ENCODE peak calls at places on chromosomes 11 and 22, in six cellular contexts. One of them, this sample, is unnamed.

GRCh38 chr11:93350835-93351234 is 20.3 kb downstream of the DEUP1 start:
- DNase-seq in GM12891: no peak
- DNase-seq in HepG2: no peak
- DNase-seq in GM12878: no peak
- DNase-seq in H1: no peak
- DNase-seq in K562: no peak
- DNase-seq in this sample: no peak

GRCh38 chr22:40324468-40325305 is 21.6 kb upstream of the ADSL start:
- DNase-seq in GM12891: no peak
- DNase-seq in HepG2: no peak
- DNase-seq in GM12878: no peak
- DNase-seq in H1: no peak
- DNase-seq in K562: no peak
- DNase-seq in this sample: no peak

GRCh38 chr22:38417252-38418060 is 37.5 kb downstream of the KCNJ4 start:
- DNase-seq in GM12891: no peak
- DNase-seq in HepG2: no peak
- DNase-seq in GM12878: no peak
- DNase-seq in H1: no peak
- DNase-seq in K562: no peak
- DNase-seq in this sample: no peak

GRCh38 chr22:36052505-36052941 is 23.9 kb upstream of the RBFOX2 start:
- DNase-seq in GM12891: no peak
- DNase-seq in HepG2: no peak
- DNase-seq in GM12878: no peak
- DNase-seq in H1: no peak
- DNase-seq in K562: peak; percentile 60
- DNase-seq in this sample: no peak

GRCh38 chr11:24808173-24808572 is 311.3 kb downstream of the LUZP2 start:
- DNase-seq in GM12891: no peak
- DNase-seq in HepG2: no peak
- DNase-seq in GM12878: no peak
- DNase-seq in H1: no peak
- DNase-seq in K562: no peak
- DNase-seq in this sample: no peak

GRCh38 chr11:22558638-22559037 is 67.0 kb downstream of the FANCF start:
- DNase-seq in GM12891: no peak
- DNase-seq in HepG2: no peak
- DNase-seq in GM12878: no peak
- DNase-seq in H1: no peak
- DNase-seq in K562: no peak
- DNase-seq in this sample: no peak

GRCh38 chr22:40237788-40238424 is 60.2 kb downstream of the TNRC6B start:
- DNase-seq in GM12891: no peak
- DNase-seq in HepG2: no peak
- DNase-seq in GM12878: no peak
- DNase-seq in H1: no peak
- DNase-seq in K562: no peak
- DNase-seq in this sample: no peak

GRCh38 chr22:26547426-26547825 is 35.2 kb upstream of the TFIP11 start:
- DNase-seq in GM12891: no peak
- DNase-seq in HepG2: no peak
- DNase-seq in GM12878: no peak
- DNase-seq in H1: no peak
- DNase-seq in K562: no peak
- DNase-seq in this sample: no peak

DNA sequence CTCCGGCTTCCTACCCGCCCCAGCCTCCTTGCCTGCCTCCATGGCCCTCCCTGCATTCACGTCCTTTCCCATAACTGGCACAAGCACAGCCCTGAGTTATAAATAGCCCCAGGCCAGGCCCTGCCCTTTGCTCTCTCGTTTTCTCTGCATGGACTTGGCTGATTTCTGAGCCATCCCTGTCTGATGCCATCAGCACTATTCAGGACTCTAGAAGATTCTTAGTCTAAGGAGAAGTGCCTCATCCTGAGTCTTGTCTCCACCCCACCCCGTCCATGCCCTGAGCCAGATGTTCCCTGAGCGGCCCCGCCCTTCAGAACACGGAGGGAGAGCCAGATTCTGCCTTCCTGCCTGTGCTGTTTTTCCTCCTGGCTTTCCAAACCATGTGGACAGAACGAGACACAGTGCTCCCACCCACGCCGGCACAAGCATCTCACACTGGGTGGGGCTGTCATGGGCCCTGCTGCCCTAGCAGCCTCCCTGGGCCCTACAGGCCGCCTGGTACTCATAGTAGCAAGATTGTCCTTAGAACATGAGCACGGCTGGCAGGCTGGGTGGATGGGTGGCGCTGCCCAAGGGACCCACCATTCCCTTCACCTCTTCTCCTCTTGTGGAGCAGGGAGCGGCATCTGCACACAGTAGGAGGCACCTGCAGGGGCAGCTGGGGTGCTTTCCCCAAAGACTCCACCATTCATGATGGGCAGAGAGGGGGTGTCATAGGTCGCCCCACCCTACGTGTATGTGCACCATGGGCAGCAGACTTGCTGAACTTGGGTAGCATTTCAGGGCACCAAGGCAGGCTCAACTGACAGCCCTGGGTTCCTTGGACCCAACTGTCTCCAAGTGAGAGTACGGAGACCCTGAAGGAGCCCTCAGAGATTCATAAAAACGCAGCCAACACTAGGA is 76.9 kb downstream of the BCR start:
- DNase-seq in GM12891: no peak
- DNase-seq in HepG2: no peak
- DNase-seq in GM12878: no peak
- DNase-seq in H1: no peak
- DNase-seq in K562: peak; percentile 70
- DNase-seq in this sample: no peak
- TF ChIP-seq POLR2A in GM12891: no peak
- TF ChIP-seq POLR2A in HepG2: no peak
- TF ChIP-seq POLR2A in GM12878: no peak
- TF ChIP-seq POLR2A in H1: no peak
- TF ChIP-seq POLR2A in K562: no peak
- TF ChIP-seq POLR2A in this sample: no peak

GRCh38 chr11:9332655-9333054 is 18.3 kb upstream of the TMEM41B start:
- DNase-seq in GM12891: no peak
- DNase-seq in HepG2: no peak
- DNase-seq in GM12878: no peak
- DNase-seq in H1: no peak
- DNase-seq in K562: no peak
- DNase-seq in this sample: no peak

DNA sequence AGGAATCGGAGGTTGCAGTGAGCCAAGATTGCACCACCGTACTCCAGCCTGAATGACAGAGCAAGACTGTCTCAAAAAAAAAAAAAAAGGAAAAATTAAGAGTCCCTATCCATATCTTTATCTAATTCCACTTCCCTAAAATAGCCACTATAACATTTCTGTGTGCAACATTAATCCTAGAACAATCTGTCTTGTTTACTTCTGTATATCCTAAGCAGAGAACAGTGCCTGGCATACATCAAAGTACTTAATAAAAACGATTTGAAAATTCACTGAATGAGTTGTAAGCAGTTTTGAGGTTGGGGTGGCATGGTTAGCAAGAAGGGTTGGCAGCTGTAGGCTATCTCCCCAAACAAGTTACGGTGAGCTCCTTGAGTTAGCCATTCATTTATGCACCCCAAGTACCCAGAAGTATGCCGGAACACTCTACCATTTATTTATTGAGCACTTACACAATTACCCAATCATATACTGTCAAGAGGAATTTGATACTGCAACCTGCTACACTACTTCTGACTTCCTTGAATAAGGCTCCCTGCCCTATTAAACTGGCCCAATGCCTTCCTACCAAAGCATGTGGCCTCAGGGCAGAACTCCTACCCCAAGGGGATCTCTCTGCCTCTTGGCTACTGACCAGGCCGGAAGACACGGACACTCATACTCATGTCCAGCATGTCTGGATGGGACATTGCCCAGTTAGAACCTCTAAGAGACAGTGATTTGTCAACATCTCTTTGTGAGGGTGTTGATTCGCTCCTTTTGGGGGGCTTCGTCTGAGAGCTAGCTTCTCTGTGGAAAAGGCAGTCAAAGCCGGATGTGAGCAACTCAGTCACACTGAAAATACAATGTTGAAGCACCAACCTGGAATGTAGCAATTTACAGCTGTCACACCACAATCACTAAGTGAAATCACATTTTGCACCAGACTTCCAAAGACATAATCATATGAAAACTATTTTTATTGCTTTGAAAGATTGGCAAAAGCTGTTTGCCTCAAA is 16.3 kb upstream of the TMEM41B start:
- DNase-seq in GM12891: no peak
- DNase-seq in HepG2: no peak
- DNase-seq in GM12878: no peak
- DNase-seq in H1: no peak
- DNase-seq in K562: no peak
- DNase-seq in this sample: no peak
- TF ChIP-seq POLR2AphosphoS5 in GM12891: no peak
- TF ChIP-seq POLR2AphosphoS5 in HepG2: no peak
- TF ChIP-seq POLR2AphosphoS5 in GM12878: no peak
- TF ChIP-seq POLR2AphosphoS5 in H1: no peak
- TF ChIP-seq POLR2AphosphoS5 in K562: no peak
- TF ChIP-seq POLR2AphosphoS5 in this sample: no peak

GRCh38 chr22:41935015-41935908 is 8.7 kb upstream of the TNFRSF13C start:
- DNase-seq in GM12891: no peak
- DNase-seq in HepG2: no peak
- DNase-seq in GM12878: no peak
- DNase-seq in H1: no peak
- DNase-seq in K562: no peak
- DNase-seq in this sample: no peak

GRCh38 chr22:41931701-41932269 is 5.2 kb upstream of the TNFRSF13C start:
- DNase-seq in GM12891: no peak
- DNase-seq in HepG2: no peak
- DNase-seq in GM12878: peak; percentile 87
- DNase-seq in H1: no peak
- DNase-seq in K562: no peak
- DNase-seq in this sample: no peak

GRCh38 chr22:41934284-41935014 is 7.8 kb upstream of the TNFRSF13C start:
- DNase-seq in GM12891: no peak
- DNase-seq in HepG2: no peak
- DNase-seq in GM12878: no peak
- DNase-seq in H1: no peak
- DNase-seq in K562: no peak
- DNase-seq in this sample: no peak

GRCh38 chr22:41933411-41934177 is 7.0 kb upstream of the TNFRSF13C start:
- DNase-seq in GM12891: no peak
- DNase-seq in HepG2: no peak
- DNase-seq in GM12878: no peak
- DNase-seq in H1: no peak
- DNase-seq in K562: no peak
- DNase-seq in this sample: no peak

GRCh38 chr22:41932353-41932752 is 5.7 kb upstream of the TNFRSF13C start:
- DNase-seq in GM12891: no peak
- DNase-seq in HepG2: no peak
- DNase-seq in GM12878: no peak
- DNase-seq in H1: no peak
- DNase-seq in K562: no peak
- DNase-seq in this sample: no peak
- TF ChIP-seq TAF1 in GM12891: no peak
- TF ChIP-seq TAF1 in HepG2: no peak
- TF ChIP-seq TAF1 in GM12878: no peak
- TF ChIP-seq TAF1 in H1: no peak
- TF ChIP-seq TAF1 in K562: no peak
- TF ChIP-seq TAF1 in this sample: no peak

DNA sequence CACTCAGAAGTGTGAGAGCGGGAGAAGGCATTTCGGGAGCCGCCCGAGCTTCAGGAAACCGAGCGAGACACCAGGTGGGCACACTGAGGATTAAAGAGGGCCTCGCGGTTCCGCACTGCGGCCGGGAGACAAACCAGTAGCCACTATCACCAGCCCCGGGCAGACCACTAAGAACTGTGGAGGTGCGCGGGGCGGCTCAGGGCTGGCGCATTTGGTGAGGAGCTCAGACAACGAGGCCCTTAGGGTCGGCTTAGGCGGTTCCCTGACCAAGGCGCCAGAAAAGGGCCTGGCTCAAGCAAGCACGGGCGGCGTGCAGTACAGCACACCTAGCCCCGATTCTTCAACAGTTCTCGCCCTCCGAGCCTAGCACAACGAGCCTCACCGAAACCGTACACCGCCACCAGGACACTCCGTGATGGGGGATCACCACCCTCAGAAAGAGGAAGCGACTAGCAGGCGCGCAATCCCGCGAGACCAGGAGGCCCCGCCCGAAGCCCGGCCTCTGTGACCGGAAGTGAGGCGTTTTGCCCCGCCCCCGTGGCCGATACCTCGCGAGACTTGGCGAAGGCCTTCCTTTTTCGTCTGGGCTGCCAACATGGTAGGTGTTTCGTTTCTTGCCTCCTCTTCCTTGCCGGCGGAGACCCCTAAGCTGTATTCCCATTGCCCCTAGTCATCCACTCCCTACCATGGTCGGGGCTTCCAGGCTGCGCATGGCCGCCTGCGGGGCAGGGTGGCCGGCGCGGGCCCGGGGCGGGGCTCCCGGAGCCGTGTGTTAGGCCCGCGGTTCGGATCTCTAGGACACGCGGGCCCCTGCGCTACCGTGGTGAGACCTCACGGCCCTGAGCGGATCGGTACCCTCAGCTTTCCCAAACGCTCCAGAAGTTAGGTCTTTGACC is at the start of the genes RPL27A and TRIM66:
- DNase-seq in GM12891: peak; percentile 79
- DNase-seq in HepG2: peak; percentile 92
- DNase-seq in GM12878: peak; percentile 82
- DNase-seq in H1: peak; percentile 100
- DNase-seq in K562: peak; percentile 85
- DNase-seq in this sample: peak; percentile 70
- TF ChIP-seq POLR2A in GM12891: peak; percentile 99
- TF ChIP-seq POLR2A in HepG2: peak; percentile 99
- TF ChIP-seq POLR2A in GM12878: peak; percentile 97
- TF ChIP-seq POLR2A in H1: peak; percentile 99
- TF ChIP-seq POLR2A in K562: peak; percentile 99
- TF ChIP-seq POLR2A in this sample: peak; percentile 99

This sample was measured in GM12892.